ENCODE peak calls at places on chromosomes 12 and 14, in eight cellular contexts. J is activated CD4-positive, alpha-beta T cell treated with anti-CD3 and anti-CD28 coated beads for 1 hour; Q is activated CD8-positive, alpha-beta T cell treated with anti-CD3 and anti-CD28 coated beads, Interleukin-2, amount 10 ng/mL, durations not matched to agents 7 days and 5 days; E is HS-5; H is GM19239; G is NCI-H1105 treated with DMSO at 0.1 percent for 48 hours; C is mucosa of descending colon; Y is MG63. M is an unnamed sample.

GRCh38 chr14:80787876-80788275 is 153.7 kb downstream of the CEP128 start:
- DNase-seq in J (no peak), Q (no peak), E (no peak), H (no peak), G (no peak), C (no peak), Y (no peak), M (no peak)

GRCh38 chr14:62777510-62777909 is 267.7 kb downstream of the KCNH5 start:
- DNase-seq in J (no peak), Q (no peak), E (no peak), H (no peak), G (no peak), C (no peak), Y (no peak), M (no peak)

GRCh38 chr12:93571854-93572711 is at the start of gene SOCS2:
- DNase-seq in J (no peak), Q (peak), E (no peak), H (no peak), G (no peak), C (peak), Y (no peak), M (no peak)

GRCh38 chr14:105353163-105353562 is 38.6 kb downstream of the PACS2 start:
- DNase-seq in J (no peak), Q (no peak), E (no peak), H (no peak), G (no peak), C (no peak), Y (no peak), M (no peak)

GRCh38 chr12:75623631-75624118 is 112.3 kb upstream of the KRR1 start:
- DNase-seq in J (no peak), Q (no peak), E (no peak), H (no peak), G (no peak), C (no peak), Y (peak), M (peak)

GRCh38 chr14:21057803-21058675 is at the start of gene RNASE8:
- DNase-seq in J (no peak), Q (no peak), E (no peak), H (no peak), G (no peak), C (no peak), Y (peak), M (no peak)

GRCh38 chr12:124610629-124611558 is 43.5 kb upstream of the NCOR2 start:
- DNase-seq in J (no peak), Q (no peak), E (no peak), H (no peak), G (no peak), C (no peak), Y (no peak), M (no peak)

GRCh38 chr12:105212431-105212830 is 23.5 kb downstream of the APPL2 start:
- DNase-seq in J (no peak), Q (no peak), E (peak), H (no peak), G (no peak), C (no peak), Y (peak), M (no peak)

GRCh38 chr12:112112423-112113132 is 4.0 kb upstream of the NAA25 start:
- DNase-seq in J (no peak), Q (no peak), E (no peak), H (no peak), G (no peak), C (no peak), Y (no peak), M (no peak)

GRCh38 chr12:26275313-26276257 is 80.2 kb downstream of the SSPN start:
- DNase-seq in J (no peak), Q (no peak), E (no peak), H (no peak), G (no peak), C (no peak), Y (no peak), M (no peak)

GRCh38 chr12:52921488-52922165 is 16.8 kb upstream of the KRT8 start:
- DNase-seq in J (no peak), Q (no peak), E (no peak), H (no peak), G (no peak), C (no peak), Y (no peak), M (no peak)

GRCh38 chr12:99059824-99060526 is 414.9 kb downstream of the APAF1 start:
- DNase-seq in J (no peak), Q (no peak), E (peak), H (no peak), G (no peak), C (no peak), Y (peak), M (no peak)

GRCh38 chr14:104429291-104429861 is 150.2 kb upstream of the C14orf180 start:
- DNase-seq in J (no peak), Q (peak), E (no peak), H (no peak), G (no peak), C (no peak), Y (no peak), M (no peak)

GRCh38 chr12:22115711-22116110 is 69.7 kb downstream of the CMAS start:
- DNase-seq in J (no peak), Q (no peak), E (no peak), H (no peak), G (no peak), C (no peak), Y (no peak), M (no peak)

GRCh38 chr12:106062693-106063092 is 76.1 kb downstream of the NUAK1 start:
- DNase-seq in J (no peak), Q (no peak), E (no peak), H (no peak), G (no peak), C (no peak), Y (no peak), M (no peak)

GRCh38 chr12:124734224-124734788 is 129.4 kb downstream of the SCARB1 start:
- DNase-seq in J (no peak), Q (no peak), E (no peak), H (no peak), G (no peak), C (no peak), Y (no peak), M (no peak)

GRCh38 chr14:92135269-92135668 is 13.5 kb downstream of the CPSF2 start:
- DNase-seq in J (no peak), Q (no peak), E (no peak), H (no peak), G (peak), C (no peak), Y (no peak), M (no peak)

GRCh38 chr12:76449993-76450392 is 101.8 kb upstream of the BBS10 start:
- DNase-seq in J (no peak), Q (no peak), E (no peak), H (no peak), G (no peak), C (no peak), Y (no peak), M (no peak)

GRCh38 chr12:98955284-98955683 is 310.2 kb downstream of the APAF1 start:
- DNase-seq in J (no peak), Q (no peak), E (no peak), H (peak), G (no peak), C (no peak), Y (no peak), M (no peak)

GRCh38 chr12:115354007-115354452 is 670.1 kb upstream of the TBX3 start:
- DNase-seq in J (no peak), Q (no peak), E (peak), H (no peak), G (no peak), C (peak), Y (peak), M (peak)